ENCODE peak calls at places on chromosomes 12 and 14, in eight cellular contexts. H is activated CD8-positive, alpha-beta memory T cell treated with anti-CD3 and anti-CD28 coated beads, Interleukin-2, amount 50 U/mL, for 48 hours; T is A549; W is stimulated activated CD8-positive, alpha-beta memory T cell treated with anti-CD3 and anti-CD28 coated beads, Interleukin-15, amount 100 ng/mL, for 24 hours; Y is GM20000; I is endothelial cell; N is NCI-H1092 treated with DMSO at 0.1 percent for 48 hours; D is hepatic stellate cell. C is an unnamed sample.

GRCh38 chr12:55850893-55851292 is 8.2 kb upstream of the MMP19 start:
- DNase-seq in N (no peak), T (no peak), I (no peak), W (no peak), H (no peak), Y (no peak), D (no peak), C (no peak)

GRCh38 chr12:40208707-40209106 is 16.1 kb upstream of the LRRK2 start:
- DNase-seq in I (no peak), N (no peak), D (no peak), H (no peak), Y (no peak), W (no peak), T (no peak), C (no peak)

GRCh38 chr12:79687711-79688270 is 3.0 kb downstream of the PAWR start:
- DNase-seq in N (no peak), I (no peak), W (no peak), D (no peak), Y (no peak), H (no peak), T (no peak), C (no peak)

GRCh38 chr12:78185109-78185508 is 354.4 kb downstream of the NAV3 start:
- DNase-seq in N (no peak), H (no peak), D (no peak), T (no peak), W (no peak), I (no peak), Y (no peak), C (no peak)

GRCh38 chr12:112361271-112361670 is 21.0 kb downstream of the HECTD4 start:
- DNase-seq in N (no peak), D (no peak), W (no peak), I (no peak), Y (no peak), H (no peak), T (no peak), C (no peak)

GRCh38 chr14:103141117-103141796 is 18.0 kb downstream of the TNFAIP2 start:
- DNase-seq in T (peak), N (peak), W (no peak), D (peak), I (peak), H (peak), Y (peak), C (no peak)

GRCh38 chr14:52248057-52248456 is 19.4 kb upstream of the PTGDR start:
- DNase-seq in Y (no peak), T (no peak), N (no peak), H (no peak), W (no peak), D (no peak), I (no peak), C (no peak)

GRCh38 chr12:120713861-120714482 is 3.7 kb downstream of the UNC119B start:
- DNase-seq in I (peak), Y (peak), H (peak), W (no peak), N (peak), D (peak), T (peak), C (peak)

GRCh38 chr14:106268013-106268727 is 741.8 kb downstream of the TMEM121 start:
- DNase-seq in H (peak), W (peak), N (no peak), Y (no peak), T (peak), I (no peak), D (no peak), C (no peak)

GRCh38 chr12:68317047-68317667 is 15.0 kb downstream of the MDM1 start:
- DNase-seq in W (no peak), N (peak), T (peak), Y (peak), H (no peak), D (no peak), I (peak), C (peak)

GRCh38 chr12:75641031-75641780 is 129.8 kb upstream of the KRR1 start:
- DNase-seq in D (peak), T (peak), N (no peak), H (peak), W (no peak), Y (peak), I (no peak), C (no peak)

GRCh38 chr12:46677749-46678148 is 148.0 kb downstream of the SLC38A4 start:
- DNase-seq in I (no peak), H (no peak), Y (no peak), T (peak), N (peak), W (no peak), D (no peak), C (no peak)

GRCh38 chr12:127943481-127944210 is 323.3 kb upstream of the TMEM132C start:
- DNase-seq in W (no peak), N (no peak), Y (no peak), D (no peak), T (no peak), I (no peak), H (no peak), C (no peak)

GRCh38 chr12:112198120-112198733 is 72.9 kb downstream of the TRAFD1 start:
- DNase-seq in I (peak), Y (peak), H (peak), W (peak), T (peak), D (peak), N (peak), C (peak)

GRCh38 chr14:28635387-28635786 is 131.2 kb upstream of the FOXG1 start:
- DNase-seq in N (peak), I (peak), H (no peak), T (peak), W (no peak), D (no peak), Y (no peak), C (no peak)